ENCODE peak calls at places on chromosomes 11 and 22, in six cellular contexts. One of them, this sample, is unnamed.

GRCh38 chr11:64250875-64251721 is at the start of gene PLCB3:
- DNase-seq in neural crest cell: peak
- DNase-seq in AG09319: no peak
- DNase-seq in HFFc6: no peak
- DNase-seq in thyroid gland: peak
- DNase-seq in GM06990: peak
- DNase-seq in this sample: peak

GRCh38 chr11:9315078-9315688 is 790 bp upstream of the TMEM41B start:
- DNase-seq in thyroid gland: peak
- DNase-seq in AG09319: no peak
- DNase-seq in neural crest cell: peak
- DNase-seq in HFFc6: no peak
- DNase-seq in GM06990: no peak
- DNase-seq in this sample: no peak

GRCh38 chr11:64180871-64181270 is 5.1 kb upstream of the STIP1 start:
- DNase-seq in AG09319: no peak
- DNase-seq in thyroid gland: no peak
- DNase-seq in neural crest cell: no peak
- DNase-seq in GM06990: no peak
- DNase-seq in HFFc6: no peak
- DNase-seq in this sample: no peak

GRCh38 chr11:119388103-119388502 is 6.6 kb upstream of the USP2 start:
- DNase-seq in thyroid gland: no peak
- DNase-seq in AG09319: no peak
- DNase-seq in neural crest cell: no peak
- DNase-seq in GM06990: no peak
- DNase-seq in HFFc6: no peak
- DNase-seq in this sample: no peak

GRCh38 chr11:28581286-28582242 is 473.4 kb downstream of the METTL15 start:
- DNase-seq in thyroid gland: no peak
- DNase-seq in HFFc6: no peak
- DNase-seq in neural crest cell: no peak
- DNase-seq in AG09319: no peak
- DNase-seq in GM06990: no peak
- DNase-seq in this sample: no peak

GRCh38 chr11:59173964-59174663 is 2.2 kb downstream of the DTX4 start:
- DNase-seq in AG09319: no peak
- DNase-seq in GM06990: no peak
- DNase-seq in thyroid gland: peak
- DNase-seq in HFFc6: no peak
- DNase-seq in neural crest cell: no peak
- DNase-seq in this sample: no peak

GRCh38 chr11:78031629-78032028 is 8.6 kb upstream of the KCTD14 start:
- DNase-seq in thyroid gland: no peak
- DNase-seq in HFFc6: no peak
- DNase-seq in AG09319: no peak
- DNase-seq in neural crest cell: no peak
- DNase-seq in GM06990: peak
- DNase-seq in this sample: no peak

GRCh38 chr11:26948881-26949280 is 45.0 kb upstream of the FIBIN start:
- DNase-seq in GM06990: no peak
- DNase-seq in AG09319: no peak
- DNase-seq in thyroid gland: no peak
- DNase-seq in neural crest cell: no peak
- DNase-seq in HFFc6: peak
- DNase-seq in this sample: no peak

GRCh38 chr11:94650756-94651155 is 83.6 kb downstream of the PIWIL4 start:
- DNase-seq in neural crest cell: no peak
- DNase-seq in HFFc6: peak
- DNase-seq in AG09319: peak
- DNase-seq in thyroid gland: peak
- DNase-seq in GM06990: no peak
- DNase-seq in this sample: no peak

GRCh38 chr11:94417386-94417987 is 16.3 kb upstream of the GPR83 start:
- DNase-seq in GM06990: no peak
- DNase-seq in AG09319: peak
- DNase-seq in neural crest cell: no peak
- DNase-seq in HFFc6: peak
- DNase-seq in thyroid gland: no peak
- DNase-seq in this sample: no peak

GRCh38 chr22:24284747-24285203 is 14.1 kb downstream of the SPECC1L start:
- DNase-seq in HFFc6: peak
- DNase-seq in AG09319: no peak
- DNase-seq in neural crest cell: no peak
- DNase-seq in GM06990: no peak
- DNase-seq in thyroid gland: no peak
- DNase-seq in this sample: no peak

GRCh38 chr11:86500500-86501170 is 125.9 kb downstream of the CCDC81 start:
- DNase-seq in HFFc6: no peak
- DNase-seq in neural crest cell: no peak
- DNase-seq in GM06990: no peak
- DNase-seq in AG09319: no peak
- DNase-seq in thyroid gland: no peak
- DNase-seq in this sample: no peak

GRCh38 chr11:36164522-36165250 is 124.5 kb downstream of the COMMD9 start:
- DNase-seq in neural crest cell: no peak
- DNase-seq in GM06990: no peak
- DNase-seq in AG09319: no peak
- DNase-seq in HFFc6: peak
- DNase-seq in thyroid gland: no peak
- DNase-seq in this sample: no peak

GRCh38 chr11:111285205-111286079 is 12.9 kb upstream of the POU2AF3 start:
- DNase-seq in thyroid gland: no peak
- DNase-seq in HFFc6: no peak
- DNase-seq in neural crest cell: no peak
- DNase-seq in GM06990: no peak
- DNase-seq in AG09319: no peak
- DNase-seq in this sample: no peak

GRCh38 chr11:11770274-11770673 is 71.5 kb upstream of the USP47 start:
- DNase-seq in AG09319: no peak
- DNase-seq in HFFc6: no peak
- DNase-seq in neural crest cell: no peak
- DNase-seq in GM06990: no peak
- DNase-seq in thyroid gland: no peak
- DNase-seq in this sample: no peak

GRCh38 chr22:19730141-19730661 is 6.9 kb downstream of the GP1BB start:
- DNase-seq in neural crest cell: no peak
- DNase-seq in thyroid gland: no peak
- DNase-seq in GM06990: no peak
- DNase-seq in HFFc6: no peak
- DNase-seq in AG09319: no peak
- DNase-seq in this sample: no peak

GRCh38 chr22:46866591-46866990 is 104.1 kb downstream of the TBC1D22A start:
- DNase-seq in HFFc6: peak
- DNase-seq in thyroid gland: no peak
- DNase-seq in GM06990: no peak
- DNase-seq in AG09319: peak
- DNase-seq in neural crest cell: no peak
- DNase-seq in this sample: no peak

GRCh38 chr11:134853972-134854371 is 441.9 kb upstream of the B3GAT1 start:
- DNase-seq in GM06990: no peak
- DNase-seq in neural crest cell: no peak
- DNase-seq in thyroid gland: no peak
- DNase-seq in HFFc6: no peak
- DNase-seq in AG09319: no peak
- DNase-seq in this sample: no peak

GRCh38 chr11:129331871-129332274 is 43.8 kb upstream of the BARX2 start:
- DNase-seq in HFFc6: peak
- DNase-seq in GM06990: peak
- DNase-seq in thyroid gland: peak
- DNase-seq in neural crest cell: peak
- DNase-seq in AG09319: peak
- DNase-seq in this sample: peak

GRCh38 chr11:18721576-18722292 is 4.3 kb downstream of the IGSF22 start:
- DNase-seq in GM06990: peak
- DNase-seq in HFFc6: no peak
- DNase-seq in thyroid gland: peak
- DNase-seq in AG09319: no peak
- DNase-seq in neural crest cell: peak
- DNase-seq in this sample: peak

GRCh38 chr22:41862530-41863266 is 29.8 kb downstream of the SREBF2 start:
- DNase-seq in neural crest cell: no peak
- DNase-seq in AG09319: no peak
- DNase-seq in thyroid gland: no peak
- DNase-seq in HFFc6: peak
- DNase-seq in GM06990: peak
- DNase-seq in this sample: peak

GRCh38 chr22:46515208-46516111 is 22.0 kb downstream of the CELSR1 start:
- DNase-seq in GM06990: no peak
- DNase-seq in AG09319: no peak
- DNase-seq in thyroid gland: no peak
- DNase-seq in neural crest cell: no peak
- DNase-seq in HFFc6: peak
- DNase-seq in this sample: no peak

GRCh38 chr11:57567210-57567511 is 311 bp downstream of the UBE2L6 start:
- DNase-seq in GM06990: no peak
- DNase-seq in neural crest cell: no peak
- DNase-seq in HFFc6: no peak
- DNase-seq in AG09319: no peak
- DNase-seq in thyroid gland: no peak
- DNase-seq in this sample: no peak

GRCh38 chr11:69941546-69942332 is 122.5 kb upstream of the FGF3 start:
- DNase-seq in neural crest cell: no peak
- DNase-seq in thyroid gland: peak
- DNase-seq in HFFc6: no peak
- DNase-seq in GM06990: no peak
- DNase-seq in AG09319: no peak
- DNase-seq in this sample: no peak

GRCh38 chr11:46745995-46746394 is 27.0 kb downstream of the F2 start:
- DNase-seq in GM06990: no peak
- DNase-seq in HFFc6: no peak
- DNase-seq in AG09319: no peak
- DNase-seq in thyroid gland: no peak
- DNase-seq in neural crest cell: no peak
- DNase-seq in this sample: no peak

GRCh38 chr11:70470127-70470526 is 71.8 kb downstream of the CTTN start:
- DNase-seq in GM06990: peak
- DNase-seq in neural crest cell: no peak
- DNase-seq in HFFc6: no peak
- DNase-seq in thyroid gland: no peak
- DNase-seq in AG09319: no peak
- DNase-seq in this sample: no peak

GRCh38 chr22:38433871-38434270 is 21.1 kb downstream of the KCNJ4 start:
- DNase-seq in thyroid gland: no peak
- DNase-seq in AG09319: no peak
- DNase-seq in HFFc6: no peak
- DNase-seq in neural crest cell: no peak
- DNase-seq in GM06990: no peak
- DNase-seq in this sample: no peak

GRCh38 chr22:11627436-11627797 is 3900.6 kb upstream of the OR11H1 start:
- DNase-seq in neural crest cell: no peak
- DNase-seq in GM06990: no peak
- DNase-seq in AG09319: no peak
- DNase-seq in HFFc6: no peak
- DNase-seq in thyroid gland: no peak
- DNase-seq in this sample: no peak

GRCh38 chr22:40857309-40857851 is 432 bp downstream of the XPNPEP3 start:
- DNase-seq in thyroid gland: no peak
- DNase-seq in HFFc6: no peak
- DNase-seq in neural crest cell: no peak
- DNase-seq in AG09319: no peak
- DNase-seq in GM06990: no peak
- DNase-seq in this sample: no peak

GRCh38 chr11:18705651-18706281 is 7.2 kb downstream of the TMEM86A start:
- DNase-seq in GM06990: no peak
- DNase-seq in thyroid gland: peak
- DNase-seq in AG09319: no peak
- DNase-seq in HFFc6: no peak
- DNase-seq in neural crest cell: no peak
- DNase-seq in this sample: no peak

GRCh38 chr11:19524171-19524671 is 188.4 kb upstream of the NAV2 start:
- DNase-seq in AG09319: no peak
- DNase-seq in thyroid gland: peak
- DNase-seq in HFFc6: no peak
- DNase-seq in GM06990: no peak
- DNase-seq in neural crest cell: no peak
- DNase-seq in this sample: no peak

GRCh38 chr11:112689851-112690250 is 271.4 kb upstream of the NCAM1 start:
- DNase-seq in AG09319: no peak
- DNase-seq in HFFc6: no peak
- DNase-seq in thyroid gland: no peak
- DNase-seq in GM06990: no peak
- DNase-seq in neural crest cell: no peak
- DNase-seq in this sample: no peak

DNA sequence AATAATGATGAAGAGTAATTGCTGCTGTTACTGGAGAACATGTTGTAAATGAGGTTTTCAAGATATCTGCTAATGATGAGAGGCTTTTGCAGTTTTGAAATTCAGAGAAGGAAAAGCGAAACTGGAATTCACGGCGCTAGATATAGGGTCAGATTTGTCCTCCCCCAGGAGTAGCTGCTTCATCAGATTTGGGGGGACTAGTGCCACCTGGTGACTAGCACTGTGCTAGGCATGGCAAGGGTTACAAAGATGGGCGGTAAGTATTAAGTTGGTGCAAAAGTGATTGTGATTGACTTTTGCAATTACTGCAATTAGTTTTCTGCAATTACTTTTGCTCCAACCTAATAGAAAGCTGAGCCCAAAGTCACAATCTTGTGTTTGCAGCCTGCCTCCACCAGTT is 879.9 kb upstream of the TENM4 start:
- DNase-seq in GM06990: no peak
- DNase-seq in neural crest cell: no peak
- DNase-seq in HFFc6: no peak
- DNase-seq in thyroid gland: no peak
- DNase-seq in AG09319: no peak
- DNase-seq in this sample: no peak
- TF ChIP-seq CTCF in GM06990: peak
- TF ChIP-seq CTCF in neural crest cell: no peak
- TF ChIP-seq CTCF in HFFc6: no peak
- TF ChIP-seq CTCF in thyroid gland: no peak
- TF ChIP-seq CTCF in AG09319: no peak
- TF ChIP-seq CTCF in this sample: no peak

GRCh38 chr11:61161190-61162091 is at the start of gene VPS37C:
- DNase-seq in neural crest cell: peak
- DNase-seq in HFFc6: peak
- DNase-seq in GM06990: peak
- DNase-seq in thyroid gland: peak
- DNase-seq in AG09319: peak
- DNase-seq in this sample: peak
- TF ChIP-seq CTCF in neural crest cell: no peak
- TF ChIP-seq CTCF in HFFc6: peak
- TF ChIP-seq CTCF in GM06990: no peak
- TF ChIP-seq CTCF in thyroid gland: no peak
- TF ChIP-seq CTCF in AG09319: no peak
- TF ChIP-seq CTCF in this sample: no peak

GRCh38 chr11:65571940-65572339 is 398 bp upstream of the FAM89B start:
- DNase-seq in HFFc6: peak
- DNase-seq in GM06990: no peak
- DNase-seq in AG09319: no peak
- DNase-seq in neural crest cell: no peak
- DNase-seq in thyroid gland: no peak
- DNase-seq in this sample: no peak
- TF ChIP-seq CTCF in HFFc6: peak
- TF ChIP-seq CTCF in GM06990: peak
- TF ChIP-seq CTCF in AG09319: peak
- TF ChIP-seq CTCF in neural crest cell: peak
- TF ChIP-seq CTCF in thyroid gland: peak
- TF ChIP-seq CTCF in this sample: no peak

GRCh38 chr22:21629262-21630149 is at the start of gene YDJC:
- DNase-seq in AG09319: peak
- DNase-seq in GM06990: peak
- DNase-seq in thyroid gland: peak
- DNase-seq in neural crest cell: peak
- DNase-seq in HFFc6: peak
- DNase-seq in this sample: peak
- TF ChIP-seq CTCF in AG09319: peak
- TF ChIP-seq CTCF in GM06990: peak
- TF ChIP-seq CTCF in thyroid gland: peak
- TF ChIP-seq CTCF in neural crest cell: peak
- TF ChIP-seq CTCF in HFFc6: peak
- TF ChIP-seq CTCF in this sample: peak

GRCh38 chr22:26512149-26512793 is at the start of gene TFIP11:
- DNase-seq in GM06990: peak
- DNase-seq in AG09319: peak
- DNase-seq in thyroid gland: peak
- DNase-seq in HFFc6: peak
- DNase-seq in neural crest cell: peak
- DNase-seq in this sample: peak
- TF ChIP-seq CTCF in GM06990: no peak
- TF ChIP-seq CTCF in AG09319: no peak
- TF ChIP-seq CTCF in thyroid gland: no peak
- TF ChIP-seq CTCF in HFFc6: peak
- TF ChIP-seq CTCF in neural crest cell: no peak
- TF ChIP-seq CTCF in this sample: no peak